ENCODE peak calls at places on chromosomes 13 and 19, in nine cellular contexts. F, W, G, E, R, A, H, M and Q are unnamed samples.

GRCh38 chr19:20078696-20079095 is 896 bp downstream of the ZNF90 start:
- DNase-seq in F (peak), W (no peak), G (peak), E (peak), R (peak), A (peak), H (no peak), M (no peak), Q (peak)

GRCh38 chr19:37217855-37218591 is at the start of gene ZNF383:
- DNase-seq in F (peak), W (peak), G (peak), E (peak), R (peak), A (peak), H (peak), M (peak), Q (peak)

GRCh38 chr13:108779308-108779707 is 149.9 kb downstream of the MYO16 start:
- DNase-seq in F (no peak), W (no peak), G (peak), E (no peak), R (no peak), A (no peak), H (no peak), M (no peak), Q (no peak)

GRCh38 chr13:112674412-112675383 is 15.1 kb upstream of the ATP11A start:
- DNase-seq in F (peak), W (no peak), G (no peak), E (no peak), R (no peak), A (no peak), H (no peak), M (no peak), Q (no peak)

GRCh38 chr19:49554701-49555181 is 25.6 kb downstream of the NOSIP start:
- DNase-seq in F (no peak), W (no peak), G (no peak), E (no peak), R (no peak), A (no peak), H (no peak), M (no peak), Q (peak)

GRCh38 chr13:39317284-39317683 is 279.0 kb downstream of the NHLRC3 start:
- DNase-seq in F (no peak), W (no peak), G (no peak), E (peak), R (no peak), A (peak), H (peak), M (no peak), Q (peak)

GRCh38 chr13:50942630-50943311 is 33.2 kb downstream of the RNASEH2B start:
- DNase-seq in F (no peak), W (no peak), G (peak), E (no peak), R (no peak), A (no peak), H (no peak), M (no peak), Q (no peak)

GRCh38 chr13:80572308-80572676 is 231.4 kb upstream of the SPRY2 start:
- DNase-seq in F (no peak), W (no peak), G (no peak), E (no peak), R (no peak), A (no peak), H (no peak), M (no peak), Q (no peak)

GRCh38 chr13:41054212-41054877 is 7.0 kb upstream of the WBP4 start:
- DNase-seq in F (no peak), W (no peak), G (peak), E (peak), R (peak), A (peak), H (no peak), M (peak), Q (peak)

GRCh38 chr13:47087841-47088240 is 191.0 kb upstream of the HTR2A start:
- DNase-seq in F (no peak), W (no peak), G (no peak), E (peak), R (no peak), A (peak), H (no peak), M (no peak), Q (no peak)

GRCh38 chr19:13574933-13575332 is 68.7 kb upstream of the CACNA1A start:
- DNase-seq in F (no peak), W (no peak), G (peak), E (no peak), R (peak), A (no peak), H (no peak), M (no peak), Q (no peak)

GRCh38 chr19:16040642-16041041 is 35.7 kb upstream of the TPM4 start:
- DNase-seq in F (no peak), W (no peak), G (no peak), E (no peak), R (no peak), A (no peak), H (no peak), M (no peak), Q (peak)

GRCh38 chr13:93230466-93230865 is 3.9 kb downstream of the GPC6 start:
- DNase-seq in F (no peak), W (no peak), G (no peak), E (peak), R (no peak), A (peak), H (no peak), M (no peak), Q (peak)

GRCh38 chr13:67100723-67101122 is 129.4 kb downstream of the PCDH9 start:
- DNase-seq in F (no peak), W (no peak), G (peak), E (peak), R (no peak), A (no peak), H (no peak), M (no peak), Q (peak)

GRCh38 chr19:30539981-30540380 is 167.8 kb downstream of the ZNF536 start:
- DNase-seq in F (no peak), W (no peak), G (no peak), E (no peak), R (no peak), A (no peak), H (no peak), M (no peak), Q (no peak)

GRCh38 chr13:95644611-95645052 is at the start of gene DZIP1:
- DNase-seq in F (peak), W (peak), G (peak), E (peak), R (peak), A (peak), H (peak), M (peak), Q (peak)

GRCh38 chr13:28423010-28423409 is 71.9 kb downstream of the FLT1 start:
- DNase-seq in F (peak), W (no peak), G (no peak), E (no peak), R (no peak), A (no peak), H (no peak), M (peak), Q (no peak)

GRCh38 chr19:33428627-33429013 is 55.1 kb downstream of the CEBPG start:
- DNase-seq in F (peak), W (no peak), G (no peak), E (no peak), R (no peak), A (no peak), H (no peak), M (no peak), Q (no peak)

GRCh38 chr19:33432408-33433170 is 59.1 kb downstream of the CEBPG start:
- DNase-seq in F (peak), W (no peak), G (no peak), E (no peak), R (no peak), A (no peak), H (no peak), M (no peak), Q (no peak)

GRCh38 chr19:33431986-33432385 is 58.5 kb downstream of the CEBPG start:
- DNase-seq in F (peak), W (no peak), G (peak), E (no peak), R (no peak), A (no peak), H (no peak), M (no peak), Q (no peak)

GRCh38 chr19:33429891-33430673 is 56.6 kb downstream of the CEBPG start:
- DNase-seq in F (peak), W (no peak), G (no peak), E (no peak), R (no peak), A (no peak), H (no peak), M (no peak), Q (no peak)

GRCh38 chr19:33430674-33431277 is 57.3 kb downstream of the CEBPG start:
- DNase-seq in F (peak), W (no peak), G (peak), E (peak), R (peak), A (peak), H (peak), M (peak), Q (peak)
- H3K4me3 ChIP-seq in F (no peak), W (no peak), G (no peak), E (no peak), R (no peak), A (no peak), H (no peak), M (no peak), Q (no peak)

GRCh38 chr13:57629391-57629804 is 2.1 kb upstream of the PCDH17 start:
- DNase-seq in F (no peak), W (no peak), G (peak), E (no peak), R (no peak), A (no peak), H (peak), M (no peak), Q (no peak)
- TF ChIP-seq CTCF in F (no peak), W (no peak), G (no peak), E (no peak), R (no peak), A (peak), H (no peak), M (no peak), Q (no peak)

DNA sequence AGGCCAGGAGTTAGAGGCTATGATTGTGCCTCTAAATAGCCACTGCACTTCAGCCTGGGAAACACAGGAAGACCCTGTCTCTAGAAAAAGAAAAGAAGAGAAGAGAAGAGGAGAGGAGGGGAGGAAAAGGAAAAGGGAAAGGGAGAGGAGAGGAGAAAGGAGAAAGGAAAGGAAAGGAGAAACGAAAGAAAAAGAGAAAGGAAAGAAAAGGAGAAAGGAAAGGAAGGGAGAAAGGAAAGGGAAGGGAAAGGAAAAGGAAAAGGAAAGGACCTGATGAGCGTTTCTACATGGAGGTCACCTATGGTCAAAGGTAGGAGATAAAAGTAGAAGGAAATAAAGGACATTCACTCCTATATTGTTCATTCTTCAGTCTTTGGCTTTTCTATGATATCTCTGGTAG is 109.1 kb upstream of the TRPC4 start:
- DNase-seq in F (no peak), W (no peak), G (no peak), E (no peak), R (no peak), A (no peak), H (no peak), M (no peak), Q (no peak)
- H3K4me3 ChIP-seq in F (no peak), W (no peak), G (no peak), E (no peak), R (no peak), A (no peak), H (no peak), M (no peak), Q (no peak)

GRCh38 chr19:4376991-4377781 is 23.2 kb downstream of the SH3GL1 start:
- DNase-seq in F (no peak), W (no peak), G (no peak), E (peak), R (no peak), A (peak), H (no peak), M (no peak), Q (peak)

GRCh38 chr19:4376245-4376990 is 23.9 kb downstream of the SH3GL1 start:
- DNase-seq in F (no peak), W (no peak), G (peak), E (no peak), R (no peak), A (no peak), H (no peak), M (no peak), Q (no peak)

GRCh38 chr19:4374451-4375163 is 25.7 kb downstream of the SH3GL1 start:
- DNase-seq in F (peak), W (peak), G (no peak), E (peak), R (no peak), A (peak), H (no peak), M (no peak), Q (peak)

GRCh38 chr19:4375164-4375619 is 25.2 kb downstream of the SH3GL1 start:
- DNase-seq in F (peak), W (no peak), G (peak), E (no peak), R (peak), A (no peak), H (no peak), M (no peak), Q (peak)

GRCh38 chr19:4375620-4376228 is 24.6 kb downstream of the SH3GL1 start:
- DNase-seq in F (no peak), W (no peak), G (peak), E (peak), R (no peak), A (peak), H (peak), M (peak), Q (no peak)
- TF ChIP-seq CTCF in F (peak), W (peak), G (peak), E (peak), R (peak), A (peak), H (peak), M (peak), Q (peak)

GRCh38 chr19:4581381-4582111 is 22.1 kb upstream of the SEMA6B start:
- DNase-seq in F (no peak), W (no peak), G (peak), E (peak), R (peak), A (peak), H (peak), M (peak), Q (peak)
- H3K4me3 ChIP-seq in F (no peak), W (no peak), G (peak), E (no peak), R (peak), A (no peak), H (peak), M (no peak), Q (no peak)